ENCODE peak calls at places on chromosomes 4 and X, in four cellular contexts. One of them, this sample, is unnamed.

GRCh38 chr4:17812801-17813200 is 2.0 kb downstream of the NCAPG start:
- DNase-seq in mesothelial cell of epicardium: no peak
- DNase-seq in bronchial epithelial cell: no peak
- DNase-seq in H9: no peak
- DNase-seq in this sample: no peak

GRCh38 chr4:1105662-1106061 is 7.7 kb downstream of the RNF212 start:
- DNase-seq in mesothelial cell of epicardium: no peak
- DNase-seq in bronchial epithelial cell: no peak
- DNase-seq in H9: no peak
- DNase-seq in this sample: no peak

GRCh38 chrX:136659174-136659573 is 11.2 kb downstream of the CD40LG start:
- DNase-seq in mesothelial cell of epicardium: no peak
- DNase-seq in H9: no peak
- DNase-seq in bronchial epithelial cell: no peak
- DNase-seq in this sample: no peak

GRCh38 chrX:40299028-40299479 is 201.3 kb upstream of the BCOR start:
- DNase-seq in H9: peak
- DNase-seq in bronchial epithelial cell: no peak
- DNase-seq in mesothelial cell of epicardium: no peak
- DNase-seq in this sample: no peak

GRCh38 chrX:10157545-10157944 is 770 bp downstream of the CLCN4 start:
- DNase-seq in mesothelial cell of epicardium: no peak
- DNase-seq in H9: no peak
- DNase-seq in bronchial epithelial cell: peak
- DNase-seq in this sample: no peak

GRCh38 chr4:40256329-40256728 is 59.5 kb downstream of the RHOH start:
- DNase-seq in H9: no peak
- DNase-seq in mesothelial cell of epicardium: no peak
- DNase-seq in bronchial epithelial cell: peak
- DNase-seq in this sample: no peak

GRCh38 chr4:26380740-26381139 is 59.9 kb downstream of the RBPJ start:
- DNase-seq in H9: no peak
- DNase-seq in mesothelial cell of epicardium: no peak
- DNase-seq in bronchial epithelial cell: no peak
- DNase-seq in this sample: no peak

GRCh38 chr4:80365928-80366327 is 30.4 kb downstream of the CFAP299 start:
- DNase-seq in bronchial epithelial cell: peak
- DNase-seq in mesothelial cell of epicardium: no peak
- DNase-seq in H9: peak
- DNase-seq in this sample: peak

GRCh38 chrX:119826399-119826959 is 26.3 kb downstream of the UPF3B start:
- DNase-seq in mesothelial cell of epicardium: no peak
- DNase-seq in H9: no peak
- DNase-seq in bronchial epithelial cell: peak
- DNase-seq in this sample: peak

GRCh38 chr4:139774759-139775487 is 109.3 kb downstream of the MGST2 start:
- DNase-seq in H9: no peak
- DNase-seq in bronchial epithelial cell: peak
- DNase-seq in mesothelial cell of epicardium: no peak
- DNase-seq in this sample: no peak

GRCh38 chr4:143341186-143341755 is 4.6 kb downstream of the GAB1 start:
- DNase-seq in mesothelial cell of epicardium: no peak
- DNase-seq in H9: no peak
- DNase-seq in bronchial epithelial cell: no peak
- DNase-seq in this sample: no peak

GRCh38 chr4:102390438-102390837 is 45.2 kb upstream of the SLC39A8 start:
- DNase-seq in mesothelial cell of epicardium: no peak
- DNase-seq in bronchial epithelial cell: peak
- DNase-seq in H9: no peak
- DNase-seq in this sample: peak

GRCh38 chrX:68995780-68996551 is 167.1 kb downstream of the EFNB1 start:
- DNase-seq in H9: peak
- DNase-seq in mesothelial cell of epicardium: no peak
- DNase-seq in bronchial epithelial cell: no peak
- DNase-seq in this sample: no peak

GRCh38 chr4:125951275-125951887 is 636.6 kb downstream of the FAT4 start:
- DNase-seq in H9: no peak
- DNase-seq in bronchial epithelial cell: no peak
- DNase-seq in mesothelial cell of epicardium: no peak
- DNase-seq in this sample: no peak

GRCh38 chr4:16783119-16783518 is 115.3 kb downstream of the LDB2 start:
- DNase-seq in H9: peak
- DNase-seq in bronchial epithelial cell: no peak
- DNase-seq in mesothelial cell of epicardium: no peak
- DNase-seq in this sample: no peak

GRCh38 chr4:146398404-146398803 is 123.3 kb downstream of the SLC10A7 start:
- DNase-seq in bronchial epithelial cell: no peak
- DNase-seq in mesothelial cell of epicardium: no peak
- DNase-seq in H9: no peak
- DNase-seq in this sample: no peak

GRCh38 chrX:68440940-68441339 is 7.6 kb upstream of the OPHN1 start:
- DNase-seq in mesothelial cell of epicardium: peak
- DNase-seq in H9: no peak
- DNase-seq in bronchial epithelial cell: peak
- DNase-seq in this sample: no peak

GRCh38 chr4:103443324-103443723 is 245.2 kb upstream of the CENPE start:
- DNase-seq in bronchial epithelial cell: peak
- DNase-seq in mesothelial cell of epicardium: no peak
- DNase-seq in H9: no peak
- DNase-seq in this sample: no peak

GRCh38 chrX:18617351-18617750 is 54.6 kb downstream of the RS1 start:
- DNase-seq in bronchial epithelial cell: peak
- DNase-seq in mesothelial cell of epicardium: no peak
- DNase-seq in H9: no peak
- DNase-seq in this sample: no peak

GRCh38 chrX:136168929-136169735 is 21.8 kb downstream of the FHL1 start:
- DNase-seq in bronchial epithelial cell: peak
- DNase-seq in mesothelial cell of epicardium: no peak
- DNase-seq in H9: peak
- DNase-seq in this sample: no peak

GRCh38 chr4:134201216-134202098 is at the start of gene PABPC4L:
- DNase-seq in H9: peak
- DNase-seq in mesothelial cell of epicardium: peak
- DNase-seq in bronchial epithelial cell: peak
- DNase-seq in this sample: no peak

GRCh38 chr4:48038666-48039065 is 22.1 kb downstream of the NIPAL1 start:
- DNase-seq in bronchial epithelial cell: no peak
- DNase-seq in mesothelial cell of epicardium: no peak
- DNase-seq in H9: no peak
- DNase-seq in this sample: no peak

GRCh38 chrX:47302396-47302795 is 68.0 kb upstream of the ZNF157 start:
- DNase-seq in bronchial epithelial cell: no peak
- DNase-seq in H9: no peak
- DNase-seq in mesothelial cell of epicardium: no peak
- DNase-seq in this sample: no peak

GRCh38 chr4:184420881-184421416 is 53.4 kb downstream of the IRF2 start:
- DNase-seq in bronchial epithelial cell: no peak
- DNase-seq in mesothelial cell of epicardium: no peak
- DNase-seq in H9: no peak
- DNase-seq in this sample: peak

GRCh38 chr4:124727331-124727730 is 14.8 kb upstream of the ANKRD50 start:
- DNase-seq in H9: no peak
- DNase-seq in mesothelial cell of epicardium: no peak
- DNase-seq in bronchial epithelial cell: peak
- DNase-seq in this sample: no peak

GRCh38 chrX:17082831-17083230 is 136.4 kb downstream of the REPS2 start:
- DNase-seq in mesothelial cell of epicardium: no peak
- DNase-seq in bronchial epithelial cell: peak
- DNase-seq in H9: no peak
- DNase-seq in this sample: no peak

GRCh38 chr4:20528508-20528907 is 171.8 kb upstream of the PACRGL start:
- DNase-seq in bronchial epithelial cell: peak
- DNase-seq in mesothelial cell of epicardium: no peak
- DNase-seq in H9: no peak
- DNase-seq in this sample: no peak

GRCh38 chrX:109536439-109537323 is at the start of gene NXT2:
- DNase-seq in H9: peak
- DNase-seq in bronchial epithelial cell: peak
- DNase-seq in mesothelial cell of epicardium: peak
- DNase-seq in this sample: peak
- TF ChIP-seq CTCF in H9: no peak
- TF ChIP-seq CTCF in bronchial epithelial cell: no peak
- TF ChIP-seq CTCF in mesothelial cell of epicardium: no peak
- TF ChIP-seq CTCF in this sample: no peak

DNA sequence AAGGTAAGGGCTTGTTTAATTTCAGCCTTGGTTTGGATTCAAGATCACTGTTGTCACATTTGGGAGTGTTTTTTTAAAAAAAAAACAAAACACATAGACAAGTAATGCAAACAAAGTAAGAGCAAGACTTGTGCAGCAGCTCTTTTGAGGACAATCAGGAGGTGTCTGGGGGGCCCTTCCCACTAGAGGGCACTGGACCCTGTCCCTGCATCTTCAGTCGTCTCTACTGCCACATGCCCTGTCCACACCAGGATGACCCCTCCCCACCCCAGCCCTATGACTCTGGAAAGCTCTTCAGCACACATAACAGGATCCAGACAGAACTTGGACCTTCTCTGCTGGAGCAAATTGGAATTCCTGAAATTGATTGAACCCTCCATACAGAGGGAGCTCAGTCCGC is 71.0 kb downstream of the USP46 start:
- DNase-seq in bronchial epithelial cell: no peak
- DNase-seq in mesothelial cell of epicardium: no peak
- DNase-seq in H9: peak
- DNase-seq in this sample: peak
- TF ChIP-seq CTCF in bronchial epithelial cell: peak
- TF ChIP-seq CTCF in mesothelial cell of epicardium: no peak
- TF ChIP-seq CTCF in H9: peak
- TF ChIP-seq CTCF in this sample: peak

DNA sequence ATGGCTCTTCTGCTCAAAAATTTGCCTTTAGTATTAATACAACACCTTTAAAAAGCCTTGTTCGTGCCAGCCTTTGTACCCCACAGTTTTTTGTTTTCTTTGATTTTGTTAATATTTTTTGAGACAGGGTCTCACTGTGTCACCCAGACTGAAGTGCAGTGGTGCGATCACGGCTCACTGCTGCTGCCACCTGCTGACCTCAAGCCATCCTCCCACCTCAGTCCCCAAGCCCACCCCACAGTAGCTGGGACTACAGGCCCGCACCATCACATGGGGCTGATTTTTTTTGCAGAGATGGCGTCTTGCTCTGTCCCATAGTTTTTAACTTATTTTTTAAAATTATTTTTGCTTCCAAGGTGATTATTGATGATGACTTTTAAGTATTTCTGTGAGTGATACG is 134.0 kb downstream of the HTR2C start:
- DNase-seq in H9: peak
- DNase-seq in bronchial epithelial cell: no peak
- DNase-seq in mesothelial cell of epicardium: no peak
- DNase-seq in this sample: no peak
- TF ChIP-seq CTCF in H9: peak
- TF ChIP-seq CTCF in bronchial epithelial cell: no peak
- TF ChIP-seq CTCF in mesothelial cell of epicardium: peak
- TF ChIP-seq CTCF in this sample: peak

GRCh38 chr4:93633721-93634120 is 194.8 kb upstream of the ATOH1 start:
- DNase-seq in bronchial epithelial cell: no peak
- DNase-seq in mesothelial cell of epicardium: no peak
- DNase-seq in H9: no peak
- DNase-seq in this sample: no peak
- TF ChIP-seq CTCF in bronchial epithelial cell: no peak
- TF ChIP-seq CTCF in mesothelial cell of epicardium: no peak
- TF ChIP-seq CTCF in H9: no peak
- TF ChIP-seq CTCF in this sample: no peak